ENCODE peak calls at places on chromosome 9, in five cellular contexts. S is heart left ventricle, L is lower lobe of right lung, D is OCI-LY7, P is ovary. T is an unnamed sample.

GRCh38 chr9:16100596-16101091 is 547.8 kb downstream of the CCDC171 start:
- DNase-seq in L (no peak), D (no peak), P (peak; percentile 82), S (peak; percentile 72), T (peak; percentile 89)

GRCh38 chr9:127033059-127033458 is 89.4 kb downstream of the ANGPTL2 start:
- DNase-seq in D (no peak), P (no peak), S (no peak), L (no peak), T (no peak)

GRCh38 chr9:5838884-5839571 is 6.1 kb upstream of the ERMP1 start:
- DNase-seq in P (no peak), L (no peak), S (no peak), D (peak; percentile 11), T (no peak)

GRCh38 chr9:87481890-87482855 is 15.5 kb upstream of the DAPK1 start:
- DNase-seq in D (no peak), S (no peak), P (no peak), L (no peak), T (no peak)

GRCh38 chr9:37148181-37148580 is 27.8 kb downstream of the ZCCHC7 start:
- DNase-seq in S (no peak), P (no peak), L (no peak), D (no peak), T (no peak)

GRCh38 chr9:90805006-90805993 is 3.7 kb downstream of the SYK start:
- DNase-seq in L (no peak), S (no peak), D (peak; percentile 45), P (no peak), T (no peak)

GRCh38 chr9:5614985-5615384 is 13.9 kb upstream of the RIC1 start:
- DNase-seq in L (no peak), P (no peak), D (no peak), S (no peak), T (no peak)

GRCh38 chr9:127537014-127537413 is 75.1 kb upstream of the STXBP1 start:
- DNase-seq in L (no peak), S (no peak), D (no peak), P (peak; percentile 25), T (no peak)

GRCh38 chr9:95004452-95005275 is 278.2 kb downstream of the AOPEP start:
- DNase-seq in P (peak; percentile 78), S (peak; percentile 78), D (no peak), L (peak; percentile 78), T (peak; percentile 87)

GRCh38 chr9:2066312-2067273 is 51.4 kb downstream of the SMARCA2 start:
- DNase-seq in D (peak; percentile 6), S (no peak), P (no peak), L (no peak), T (no peak)

GRCh38 chr9:132810314-132810713 is 67.8 kb downstream of the AK8 start:
- DNase-seq in P (no peak), S (no peak), D (no peak), L (no peak), T (no peak)

GRCh38 chr9:16873131-16873787 is 2.8 kb upstream of the BNC2 start:
- DNase-seq in P (no peak), S (no peak), D (no peak), L (no peak), T (no peak)

GRCh38 chr9:133693703-133694529 is 44.2 kb downstream of the SARDH start:
- DNase-seq in P (no peak), L (no peak), S (no peak), D (no peak), T (peak; percentile 67)

GRCh38 chr9:133101356-133102189 is 19.5 kb downstream of the RALGDS start:
- DNase-seq in S (no peak), D (no peak), L (peak; percentile 45), P (no peak), T (peak; percentile 76)

GRCh38 chr9:3962467-3962866 is 337.4 kb downstream of the GLIS3 start:
- DNase-seq in L (no peak), S (no peak), D (no peak), P (no peak), T (no peak)

GRCh38 chr9:4038182-4038723 is 261.6 kb downstream of the GLIS3 start:
- DNase-seq in L (no peak), D (no peak), S (no peak), P (no peak), T (no peak)

GRCh38 chr9:18437315-18438200 is 36.4 kb upstream of the ADAMTSL1 start:
- DNase-seq in L (no peak), S (peak; percentile 39), D (no peak), P (peak; percentile 61), T (peak; percentile 80)

GRCh38 chr9:110769667-110770066 is 101.1 kb downstream of the MUSK start:
- DNase-seq in D (no peak), S (no peak), L (no peak), P (no peak), T (no peak)

GRCh38 chr9:90433398-90433890 is 209.2 kb downstream of the DIRAS2 start:
- DNase-seq in P (no peak), D (no peak), S (no peak), L (peak; percentile 89), T (peak; percentile 93)

GRCh38 chr9:110650261-110650660 is 18.3 kb upstream of the MUSK start:
- DNase-seq in P (no peak), S (no peak), D (no peak), L (no peak), T (no peak)

GRCh38 chr9:9998491-9999287 is 614.1 kb downstream of the PTPRD start:
- DNase-seq in L (no peak), S (no peak), P (no peak), D (peak; percentile 4), T (no peak)

GRCh38 chr9:126615251-126615790 is 1.6 kb downstream of the LMX1B start:
- DNase-seq in S (peak; percentile 50), L (peak; percentile 60), D (no peak), P (no peak), T (peak; percentile 77)

GRCh38 chr9:76433851-76434250 is 25.1 kb upstream of the GCNT1 start:
- DNase-seq in D (no peak), S (no peak), P (no peak), L (no peak), T (no peak)

GRCh38 chr9:99748690-99749089 is 73.0 kb upstream of the NR4A3 start:
- DNase-seq in L (no peak), P (no peak), S (no peak), D (no peak), T (no peak)

GRCh38 chr9:96021616-96022444 is 146.3 kb downstream of the ERCC6L2 start:
- DNase-seq in D (no peak), S (no peak), L (no peak), P (peak; percentile 50), T (peak; percentile 82)

GRCh38 chr9:134662143-134662876 is 20.7 kb downstream of the COL5A1 start:
- DNase-seq in L (peak; percentile 48), P (no peak), S (peak; percentile 84), D (no peak), T (peak; percentile 87)

GRCh38 chr9:31519011-31519410 is 865.4 kb upstream of the ACO1 start:
- DNase-seq in P (no peak), D (no peak), S (no peak), L (no peak), T (no peak)

GRCh38 chr9:129568560-129569505 is 52.1 kb downstream of the C9orf50 start:
- DNase-seq in P (peak; percentile 83), S (peak; percentile 62), L (peak; percentile 56), D (no peak), T (peak; percentile 93)

GRCh38 chr9:5621327-5621726 is 7.6 kb upstream of the RIC1 start:
- DNase-seq in L (no peak), D (no peak), P (no peak), S (no peak), T (no peak)

GRCh38 chr9:75930193-75930592 is 39.7 kb downstream of the PCSK5 start:
- DNase-seq in S (no peak), D (no peak), P (no peak), L (no peak), T (no peak)

GRCh38 chr9:20815923-20816703 is 132.1 kb downstream of the FOCAD start:
- DNase-seq in P (no peak), D (no peak), L (no peak), S (no peak), T (no peak)

GRCh38 chr9:137674307-137675305 is 55.8 kb downstream of the EHMT1 start:
- DNase-seq in P (no peak), L (no peak), S (no peak), D (no peak), T (no peak)

GRCh38 chr9:133589454-133590227 is 19.5 kb downstream of the FAM163B start:
- DNase-seq in D (peak; percentile 66), S (no peak), L (no peak), P (no peak), T (peak; percentile 41)

GRCh38 chr9:137578518-137579258 is at the start of gene DPH7:
- DNase-seq in P (peak; percentile 96), D (peak; percentile 94), S (peak; percentile 96), L (peak; percentile 98), T (peak; percentile 98)

GRCh38 chr9:136943291-136944093 is 1.0 kb downstream of the FBXW5 start:
- DNase-seq in D (peak; percentile 52), P (no peak), L (no peak), S (peak; percentile 62), T (peak; percentile 90)

GRCh38 chr9:92911496-92912475 is 33.9 kb upstream of the ZNF484 start:
- DNase-seq in D (no peak), P (no peak), S (no peak), L (no peak), T (no peak)

GRCh38 chr9:112969730-112970129 is 42.3 kb downstream of the ZNF883 start:
- DNase-seq in S (no peak), L (no peak), D (no peak), P (no peak), T (no peak)
- H3K4me3 ChIP-seq in S (no peak overlapping the region), L (no peak overlapping the region), D (no peak overlapping the region), P (no peak overlapping the region), T (no peak overlapping the region)

GRCh38 chr9:77486968-77487367 is 161.2 kb downstream of the GNA14 start:
- DNase-seq in D (no peak), L (no peak), P (no peak), S (no peak), T (no peak)
- H3K27ac ChIP-seq in D (no peak overlapping the region), L (no peak overlapping the region), P (no peak overlapping the region), S (no peak overlapping the region), T (no peak overlapping the region)

DNA sequence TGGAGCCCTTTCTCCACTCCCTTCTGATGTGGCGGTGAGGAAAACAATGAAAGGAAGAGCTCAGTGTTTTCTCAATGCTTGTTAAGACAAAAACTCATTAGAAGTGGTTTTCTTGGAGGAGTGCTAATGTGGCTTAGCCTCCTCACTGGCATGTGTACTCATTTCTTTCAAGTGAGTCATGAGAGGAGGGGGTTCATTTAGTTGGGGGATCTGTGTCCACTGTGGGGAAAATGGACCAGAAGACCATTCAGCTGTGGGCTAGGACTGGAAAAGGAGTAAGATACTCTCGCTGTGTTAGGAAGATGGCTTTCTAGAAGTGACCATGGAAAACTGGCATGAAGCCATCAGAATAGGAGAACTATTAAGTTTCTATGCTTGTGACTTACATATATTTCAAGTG is 23.5 kb downstream of the KLF9 start:
- DNase-seq in L (no peak), P (no peak), D (no peak), S (no peak), T (no peak)
- H3K4me3 ChIP-seq in L (no peak overlapping the region), P (no peak overlapping the region), D (no peak overlapping the region), S (no peak overlapping the region), T (no peak overlapping the region)

DNA sequence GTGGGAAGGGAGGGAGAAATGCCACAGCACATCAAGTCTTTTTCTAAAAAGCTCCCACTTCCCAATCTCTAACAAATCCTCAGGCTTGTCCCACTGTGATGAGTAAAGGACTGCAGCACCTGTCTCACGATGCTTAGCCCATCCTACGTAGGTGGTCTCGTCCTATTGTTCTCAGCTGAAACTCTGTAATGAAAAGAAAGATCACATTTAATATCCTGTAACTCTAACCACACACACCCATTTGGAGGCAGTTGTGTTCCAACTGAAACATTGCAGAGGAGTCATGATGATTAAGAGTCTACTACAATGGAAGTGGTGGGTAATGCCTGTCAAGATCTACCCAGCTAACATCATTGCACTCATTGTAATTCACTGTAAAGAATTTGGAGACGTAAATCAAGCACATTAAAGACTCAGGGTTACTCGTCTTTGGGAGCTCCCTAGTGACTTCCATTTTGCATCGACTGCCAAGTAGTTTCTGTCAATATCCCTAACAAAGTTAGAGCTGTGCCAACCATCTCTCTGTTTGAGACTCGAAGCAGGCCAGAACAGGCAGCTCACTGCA is 106.0 kb upstream of the PTPN3 start:
- DNase-seq in S (no peak), D (no peak), P (no peak), L (no peak), T (no peak)
- H3K27ac ChIP-seq in S (no peak overlapping the region), D (no peak overlapping the region), P (no peak overlapping the region), L (no peak overlapping the region), T (no peak overlapping the region)